ENCODE peak calls at places on chromosomes 2 and 18, in four cellular contexts. One of them, this sample, is unnamed. For H3K27me3, the result is how much of the 10 kb centered on the place peaks cover.

GRCh38 chr2:224781400-224781799 is 65.2 kb upstream of the CCDC195 start:
- DNase-seq in AG04450: no peak
- DNase-seq in stomach: no peak
- DNase-seq in tibial nerve: no peak
- DNase-seq in this sample: no peak

GRCh38 chr2:160372585-160372984 is 121.0 kb downstream of the RBMS1 start:
- DNase-seq in stomach: no peak
- DNase-seq in tibial nerve: no peak
- DNase-seq in AG04450: no peak
- DNase-seq in this sample: no peak

GRCh38 chr18:67733094-67733493 is 216.6 kb upstream of the DSEL start:
- DNase-seq in stomach: no peak
- DNase-seq in AG04450: no peak
- DNase-seq in tibial nerve: no peak
- DNase-seq in this sample: no peak

GRCh38 chr2:178947006-178947405 is 102.9 kb downstream of the CCDC141 start:
- DNase-seq in stomach: no peak
- DNase-seq in tibial nerve: no peak
- DNase-seq in AG04450: no peak
- DNase-seq in this sample: no peak

GRCh38 chr2:5560981-5561380 is 131.2 kb upstream of the SOX11 start:
- DNase-seq in AG04450: peak
- DNase-seq in stomach: no peak
- DNase-seq in tibial nerve: peak
- DNase-seq in this sample: no peak

GRCh38 chr2:218733615-218734021 is 23.0 kb downstream of the TTLL4 start:
- DNase-seq in AG04450: no peak
- DNase-seq in tibial nerve: peak
- DNase-seq in stomach: peak
- DNase-seq in this sample: no peak

GRCh38 chr2:150282821-150283309 is 204.6 kb downstream of the RND3 start:
- DNase-seq in AG04450: no peak
- DNase-seq in stomach: no peak
- DNase-seq in tibial nerve: peak
- DNase-seq in this sample: no peak

GRCh38 chr2:196271786-196272185 is 100.4 kb upstream of the STK17B start:
- DNase-seq in AG04450: no peak
- DNase-seq in tibial nerve: no peak
- DNase-seq in stomach: no peak
- DNase-seq in this sample: no peak

GRCh38 chr2:28680657-28681056 is 71.0 kb upstream of the PPP1CB start:
- DNase-seq in tibial nerve: no peak
- DNase-seq in stomach: no peak
- DNase-seq in AG04450: no peak
- DNase-seq in this sample: no peak

GRCh38 chr2:219511547-219512325 is 2.5 kb upstream of the ASIC4 start:
- DNase-seq in stomach: no peak
- DNase-seq in tibial nerve: no peak
- DNase-seq in AG04450: no peak
- DNase-seq in this sample: no peak

DNA sequence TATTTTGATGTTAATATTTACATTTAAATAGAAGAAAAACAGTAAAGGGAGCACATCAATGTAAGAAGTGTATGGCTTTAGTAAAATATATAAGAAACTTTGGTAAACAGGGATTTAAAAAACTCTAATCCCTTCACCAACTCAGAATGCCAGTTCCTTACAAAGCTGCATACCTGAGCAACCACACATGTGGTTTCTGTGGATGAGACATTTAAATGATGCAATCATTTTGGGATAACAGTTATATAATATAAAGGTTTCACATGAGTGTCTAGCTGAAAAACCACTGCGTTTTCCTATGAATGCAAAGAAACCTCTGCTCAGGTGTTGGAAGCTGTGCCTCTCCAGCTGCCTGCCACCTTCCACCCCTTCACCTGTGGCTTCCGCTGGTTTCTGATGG is 209.1 kb upstream of the REV1 start:
- DNase-seq in AG04450: no peak
- DNase-seq in tibial nerve: no peak
- DNase-seq in stomach: no peak
- DNase-seq in this sample: no peak
- H3K27me3 ChIP-seq in AG04450: under half
- H3K27me3 ChIP-seq in tibial nerve: under half
- H3K27me3 ChIP-seq in stomach: under half
- H3K27me3 ChIP-seq in this sample: under half

GRCh38 chr2:100327742-100328141 is 5.4 kb upstream of the LONRF2 start:
- DNase-seq in AG04450: no peak
- DNase-seq in stomach: no peak
- DNase-seq in tibial nerve: no peak
- DNase-seq in this sample: no peak
- TF ChIP-seq CTCF in AG04450: no peak
- TF ChIP-seq CTCF in stomach: no peak
- TF ChIP-seq CTCF in tibial nerve: no peak
- TF ChIP-seq CTCF in this sample: no peak

GRCh38 chr2:98347298-98348065 is 1.2 kb downstream of the CNGA3 start:
- DNase-seq in stomach: no peak
- DNase-seq in tibial nerve: no peak
- DNase-seq in AG04450: no peak
- DNase-seq in this sample: no peak

GRCh38 chr2:98346259-98347236 is at the start of gene CNGA3:
- DNase-seq in AG04450: no peak
- DNase-seq in tibial nerve: no peak
- DNase-seq in stomach: no peak
- DNase-seq in this sample: no peak

GRCh38 chr2:98350411-98350810 is 4.2 kb downstream of the CNGA3 start:
- DNase-seq in tibial nerve: no peak
- DNase-seq in AG04450: no peak
- DNase-seq in stomach: no peak
- DNase-seq in this sample: no peak

GRCh38 chr2:98343371-98343770 is 2.9 kb upstream of the CNGA3 start:
- DNase-seq in stomach: no peak
- DNase-seq in tibial nerve: no peak
- DNase-seq in AG04450: no peak
- DNase-seq in this sample: no peak

GRCh38 chr2:98348066-98348561 is 1.9 kb downstream of the CNGA3 start:
- DNase-seq in AG04450: no peak
- DNase-seq in stomach: no peak
- DNase-seq in tibial nerve: no peak
- DNase-seq in this sample: no peak
- H3K27me3 ChIP-seq in AG04450: half or more
- H3K27me3 ChIP-seq in stomach: half or more
- H3K27me3 ChIP-seq in tibial nerve: under half
- H3K27me3 ChIP-seq in this sample: half or more

DNA sequence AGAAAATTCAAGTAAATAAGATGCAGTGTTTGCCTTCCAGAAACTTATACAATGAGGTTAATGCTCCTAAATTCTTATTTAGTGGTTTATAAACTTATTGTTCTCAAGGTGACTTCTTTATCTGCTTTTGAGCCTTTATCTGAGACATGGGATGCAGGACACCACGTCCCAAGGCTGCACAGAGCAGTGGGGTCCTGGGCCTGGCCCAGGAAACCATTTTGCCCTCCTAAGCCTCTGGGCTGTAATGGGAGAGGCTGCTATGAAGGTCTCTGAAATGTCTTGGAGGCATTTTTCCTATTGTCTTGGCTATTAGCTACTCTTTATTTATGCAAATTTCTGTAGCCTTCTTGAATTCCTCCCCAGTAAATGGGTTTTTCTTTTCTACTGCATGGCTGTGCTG is 652.6 kb upstream of the SETBP1 start:
- DNase-seq in tibial nerve: no peak
- DNase-seq in AG04450: no peak
- DNase-seq in stomach: no peak
- DNase-seq in this sample: no peak
- TF ChIP-seq CTCF in tibial nerve: no peak
- TF ChIP-seq CTCF in AG04450: no peak
- TF ChIP-seq CTCF in stomach: no peak
- TF ChIP-seq CTCF in this sample: no peak

GRCh38 chr2:236165491-236166156 is 2.6 kb downstream of the GBX2 start:
- DNase-seq in AG04450: no peak
- DNase-seq in tibial nerve: no peak
- DNase-seq in stomach: no peak
- DNase-seq in this sample: no peak

GRCh38 chr2:236164201-236164982 is 3.8 kb downstream of the GBX2 start:
- DNase-seq in tibial nerve: no peak
- DNase-seq in stomach: no peak
- DNase-seq in AG04450: no peak
- DNase-seq in this sample: no peak

GRCh38 chr2:236166157-236166780 is 1.9 kb downstream of the GBX2 start:
- DNase-seq in stomach: no peak
- DNase-seq in tibial nerve: no peak
- DNase-seq in AG04450: no peak
- DNase-seq in this sample: no peak

GRCh38 chr2:236163483-236164200 is 4.5 kb downstream of the GBX2 start:
- DNase-seq in AG04450: no peak
- DNase-seq in tibial nerve: no peak
- DNase-seq in stomach: no peak
- DNase-seq in this sample: no peak

DNA sequence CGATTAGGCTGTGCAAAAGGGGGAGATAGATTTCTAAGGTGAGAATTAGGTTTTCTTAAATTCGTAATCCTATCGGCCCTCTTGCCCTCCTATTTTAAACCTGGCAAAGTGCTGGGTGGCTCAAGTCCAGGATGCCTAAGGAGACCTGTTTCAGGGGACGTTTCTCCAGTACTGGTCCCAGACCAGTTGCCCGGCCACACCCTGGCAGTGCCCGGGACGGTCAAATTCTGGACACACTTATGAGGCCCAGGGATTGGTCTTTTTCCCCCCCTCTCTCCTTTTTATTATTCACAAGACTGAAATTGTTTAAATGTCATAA is 3.2 kb downstream of the GBX2 start:
- DNase-seq in tibial nerve: no peak
- DNase-seq in stomach: no peak
- DNase-seq in AG04450: no peak
- DNase-seq in this sample: no peak
- H3K27me3 ChIP-seq in tibial nerve: under half
- H3K27me3 ChIP-seq in stomach: half or more
- H3K27me3 ChIP-seq in AG04450: half or more
- H3K27me3 ChIP-seq in this sample: half or more

GRCh38 chr2:176813526-176814179 is 398.9 kb upstream of the HNRNPA3 start:
- DNase-seq in tibial nerve: no peak
- DNase-seq in stomach: no peak
- DNase-seq in AG04450: no peak
- DNase-seq in this sample: no peak

GRCh38 chr2:176814740-176815367 is 397.7 kb upstream of the HNRNPA3 start:
- DNase-seq in tibial nerve: no peak
- DNase-seq in AG04450: no peak
- DNase-seq in stomach: no peak
- DNase-seq in this sample: no peak

GRCh38 chr2:176814274-176814673 is 398.3 kb upstream of the HNRNPA3 start:
- DNase-seq in stomach: no peak
- DNase-seq in AG04450: no peak
- DNase-seq in tibial nerve: no peak
- DNase-seq in this sample: no peak

GRCh38 chr2:176818653-176819052 is 393.9 kb upstream of the HNRNPA3 start:
- DNase-seq in tibial nerve: no peak
- DNase-seq in stomach: no peak
- DNase-seq in AG04450: no peak
- DNase-seq in this sample: no peak

GRCh38 chr2:176817061-176817565 is 395.5 kb upstream of the HNRNPA3 start:
- DNase-seq in stomach: no peak
- DNase-seq in tibial nerve: no peak
- DNase-seq in AG04450: no peak
- DNase-seq in this sample: no peak
- TF ChIP-seq CTCF in stomach: no peak
- TF ChIP-seq CTCF in tibial nerve: peak
- TF ChIP-seq CTCF in AG04450: no peak
- TF ChIP-seq CTCF in this sample: no peak